ENCODE peak calls at places on chromosomes 1 and 21, in five cellular contexts. One of them, this sample, is unnamed.

GRCh38 chr1:173224280-173224886 is 17.3 kb upstream of the TNFSF4 start:
- DNase-seq in PC-3: no peak
- DNase-seq in activated CD8-positive, alpha-beta memory T cell treated with anti-CD3 and anti-CD28 coated beads, Interleukin-2, amount 50 U/mL, for 4 hours: no peak
- DNase-seq in stimulated activated CD8-positive, alpha-beta memory T cell treated with anti-CD3 and anti-CD28 coated beads, Interleukin-15, amount 100 ng/mL, for 1 hour: no peak
- DNase-seq in glomerular endothelial cell: no peak
- DNase-seq in this sample: no peak

GRCh38 chr1:155253797-155254196 is 1.5 kb downstream of the ENTREP3 start:
- DNase-seq in PC-3: peak; percentile 69
- DNase-seq in activated CD8-positive, alpha-beta memory T cell treated with anti-CD3 and anti-CD28 coated beads, Interleukin-2, amount 50 U/mL, for 4 hours: no peak
- DNase-seq in stimulated activated CD8-positive, alpha-beta memory T cell treated with anti-CD3 and anti-CD28 coated beads, Interleukin-15, amount 100 ng/mL, for 1 hour: no peak
- DNase-seq in glomerular endothelial cell: no peak
- DNase-seq in this sample: no peak

GRCh38 chr1:51926171-51926812 is 47.8 kb upstream of the NRDC start:
- DNase-seq in PC-3: peak; percentile 62
- DNase-seq in activated CD8-positive, alpha-beta memory T cell treated with anti-CD3 and anti-CD28 coated beads, Interleukin-2, amount 50 U/mL, for 4 hours: no peak
- DNase-seq in stimulated activated CD8-positive, alpha-beta memory T cell treated with anti-CD3 and anti-CD28 coated beads, Interleukin-15, amount 100 ng/mL, for 1 hour: no peak
- DNase-seq in glomerular endothelial cell: no peak
- DNase-seq in this sample: peak; percentile 17

GRCh38 chr1:21246905-21247642 is 43.2 kb downstream of the ECE1 start:
- DNase-seq in PC-3: peak; percentile 58
- DNase-seq in activated CD8-positive, alpha-beta memory T cell treated with anti-CD3 and anti-CD28 coated beads, Interleukin-2, amount 50 U/mL, for 4 hours: no peak
- DNase-seq in stimulated activated CD8-positive, alpha-beta memory T cell treated with anti-CD3 and anti-CD28 coated beads, Interleukin-15, amount 100 ng/mL, for 1 hour: no peak
- DNase-seq in glomerular endothelial cell: no peak
- DNase-seq in this sample: no peak

GRCh38 chr1:167922023-167922422 is 8.1 kb upstream of the ADCY10 start:
- DNase-seq in PC-3: no peak
- DNase-seq in activated CD8-positive, alpha-beta memory T cell treated with anti-CD3 and anti-CD28 coated beads, Interleukin-2, amount 50 U/mL, for 4 hours: no peak
- DNase-seq in stimulated activated CD8-positive, alpha-beta memory T cell treated with anti-CD3 and anti-CD28 coated beads, Interleukin-15, amount 100 ng/mL, for 1 hour: no peak
- DNase-seq in glomerular endothelial cell: no peak
- DNase-seq in this sample: peak; percentile 36

GRCh38 chr21:33384851-33385331 is 18.3 kb upstream of the IFNGR2 start:
- DNase-seq in PC-3: no peak
- DNase-seq in activated CD8-positive, alpha-beta memory T cell treated with anti-CD3 and anti-CD28 coated beads, Interleukin-2, amount 50 U/mL, for 4 hours: no peak
- DNase-seq in stimulated activated CD8-positive, alpha-beta memory T cell treated with anti-CD3 and anti-CD28 coated beads, Interleukin-15, amount 100 ng/mL, for 1 hour: no peak
- DNase-seq in glomerular endothelial cell: no peak
- DNase-seq in this sample: no peak

GRCh38 chr1:243944429-243945160 is 94.6 kb upstream of the AKT3 start:
- DNase-seq in PC-3: no peak
- DNase-seq in activated CD8-positive, alpha-beta memory T cell treated with anti-CD3 and anti-CD28 coated beads, Interleukin-2, amount 50 U/mL, for 4 hours: no peak
- DNase-seq in stimulated activated CD8-positive, alpha-beta memory T cell treated with anti-CD3 and anti-CD28 coated beads, Interleukin-15, amount 100 ng/mL, for 1 hour: no peak
- DNase-seq in glomerular endothelial cell: no peak
- DNase-seq in this sample: no peak

GRCh38 chr1:60581455-60582220 is 500.7 kb upstream of the NFIA start:
- DNase-seq in PC-3: no peak
- DNase-seq in activated CD8-positive, alpha-beta memory T cell treated with anti-CD3 and anti-CD28 coated beads, Interleukin-2, amount 50 U/mL, for 4 hours: no peak
- DNase-seq in stimulated activated CD8-positive, alpha-beta memory T cell treated with anti-CD3 and anti-CD28 coated beads, Interleukin-15, amount 100 ng/mL, for 1 hour: no peak
- DNase-seq in glomerular endothelial cell: no peak
- DNase-seq in this sample: no peak

GRCh38 chr1:42484382-42484781 is 21.3 kb downstream of the CCDC30 start:
- DNase-seq in PC-3: peak; percentile 37
- DNase-seq in activated CD8-positive, alpha-beta memory T cell treated with anti-CD3 and anti-CD28 coated beads, Interleukin-2, amount 50 U/mL, for 4 hours: no peak
- DNase-seq in stimulated activated CD8-positive, alpha-beta memory T cell treated with anti-CD3 and anti-CD28 coated beads, Interleukin-15, amount 100 ng/mL, for 1 hour: no peak
- DNase-seq in glomerular endothelial cell: no peak
- DNase-seq in this sample: no peak